ENCODE peak calls at places on chromosome 6, in seven cellular contexts. One of them, this sample, is unnamed.
A peak's percentile ranks its signal among the peaks of the same experiment; 100 is the strongest.

GRCh38 chr6:26223213-26223612 is 136.0 kb downstream of the HFE start:
- DNase-seq in heart right ventricle: no peak
- DNase-seq in hypothalamus: no peak
- DNase-seq in SW 1271: no peak
- DNase-seq in stimulated activated CD4-positive, alpha-beta T cell treated with anti-CD3 and anti-CD28 coated beads, Interleukin-15, amount 100 ng/mL, for 1 hour: no peak
- DNase-seq in mucosa of descending colon: no peak
- DNase-seq in HTR-8/SVneo: no peak
- DNase-seq in this sample: no peak

GRCh38 chr6:43990275-43990626 is 137.0 kb downstream of the MRPL14 start:
- DNase-seq in heart right ventricle: peak; percentile 57
- DNase-seq in SW 1271: no peak
- DNase-seq in hypothalamus: no peak
- DNase-seq in HTR-8/SVneo: no peak
- DNase-seq in stimulated activated CD4-positive, alpha-beta T cell treated with anti-CD3 and anti-CD28 coated beads, Interleukin-15, amount 100 ng/mL, for 1 hour: no peak
- DNase-seq in mucosa of descending colon: no peak
- DNase-seq in this sample: no peak

GRCh38 chr6:10386260-10386659 is 28.6 kb downstream of the TFAP2A start:
- DNase-seq in SW 1271: no peak
- DNase-seq in heart right ventricle: no peak
- DNase-seq in hypothalamus: no peak
- DNase-seq in stimulated activated CD4-positive, alpha-beta T cell treated with anti-CD3 and anti-CD28 coated beads, Interleukin-15, amount 100 ng/mL, for 1 hour: no peak
- DNase-seq in HTR-8/SVneo: no peak
- DNase-seq in mucosa of descending colon: no peak
- DNase-seq in this sample: no peak

GRCh38 chr6:155530219-155530834 is 74.7 kb upstream of the NOX3 start:
- DNase-seq in stimulated activated CD4-positive, alpha-beta T cell treated with anti-CD3 and anti-CD28 coated beads, Interleukin-15, amount 100 ng/mL, for 1 hour: no peak
- DNase-seq in mucosa of descending colon: peak; percentile 18
- DNase-seq in SW 1271: no peak
- DNase-seq in heart right ventricle: no peak
- DNase-seq in hypothalamus: no peak
- DNase-seq in HTR-8/SVneo: peak; percentile 8
- DNase-seq in this sample: no peak

GRCh38 chr6:27662770-27663169 is 189.9 kb upstream of the ZNF184 start:
- DNase-seq in HTR-8/SVneo: no peak
- DNase-seq in stimulated activated CD4-positive, alpha-beta T cell treated with anti-CD3 and anti-CD28 coated beads, Interleukin-15, amount 100 ng/mL, for 1 hour: no peak
- DNase-seq in SW 1271: no peak
- DNase-seq in mucosa of descending colon: no peak
- DNase-seq in hypothalamus: no peak
- DNase-seq in heart right ventricle: no peak
- DNase-seq in this sample: no peak

GRCh38 chr6:155850408-155850841 is 394.8 kb upstream of the NOX3 start:
- DNase-seq in mucosa of descending colon: no peak
- DNase-seq in HTR-8/SVneo: peak; percentile 13
- DNase-seq in hypothalamus: no peak
- DNase-seq in stimulated activated CD4-positive, alpha-beta T cell treated with anti-CD3 and anti-CD28 coated beads, Interleukin-15, amount 100 ng/mL, for 1 hour: no peak
- DNase-seq in SW 1271: peak; percentile 14
- DNase-seq in heart right ventricle: no peak
- DNase-seq in this sample: no peak

GRCh38 chr6:35603326-35604202 is 85.2 kb downstream of the FKBP5 start:
- DNase-seq in hypothalamus: no peak
- DNase-seq in mucosa of descending colon: no peak
- DNase-seq in heart right ventricle: no peak
- DNase-seq in stimulated activated CD4-positive, alpha-beta T cell treated with anti-CD3 and anti-CD28 coated beads, Interleukin-15, amount 100 ng/mL, for 1 hour: no peak
- DNase-seq in SW 1271: no peak
- DNase-seq in HTR-8/SVneo: no peak
- DNase-seq in this sample: no peak

GRCh38 chr6:137291441-137291840 is 72.3 kb upstream of the IFNGR1 start:
- DNase-seq in heart right ventricle: peak; percentile 59
- DNase-seq in mucosa of descending colon: peak; percentile 56
- DNase-seq in SW 1271: no peak
- DNase-seq in stimulated activated CD4-positive, alpha-beta T cell treated with anti-CD3 and anti-CD28 coated beads, Interleukin-15, amount 100 ng/mL, for 1 hour: no peak
- DNase-seq in HTR-8/SVneo: no peak
- DNase-seq in hypothalamus: no peak
- DNase-seq in this sample: no peak

GRCh38 chr6:150573041-150573681 is 26.5 kb upstream of the PLEKHG1 start:
- DNase-seq in heart right ventricle: peak; percentile 22
- DNase-seq in SW 1271: no peak
- DNase-seq in hypothalamus: no peak
- DNase-seq in HTR-8/SVneo: no peak
- DNase-seq in stimulated activated CD4-positive, alpha-beta T cell treated with anti-CD3 and anti-CD28 coated beads, Interleukin-15, amount 100 ng/mL, for 1 hour: no peak
- DNase-seq in mucosa of descending colon: no peak
- DNase-seq in this sample: no peak

GRCh38 chr6:14068133-14068532 is 49.4 kb upstream of the CD83 start:
- DNase-seq in HTR-8/SVneo: peak; percentile 24
- DNase-seq in stimulated activated CD4-positive, alpha-beta T cell treated with anti-CD3 and anti-CD28 coated beads, Interleukin-15, amount 100 ng/mL, for 1 hour: no peak
- DNase-seq in hypothalamus: no peak
- DNase-seq in SW 1271: no peak
- DNase-seq in heart right ventricle: no peak
- DNase-seq in mucosa of descending colon: no peak
- DNase-seq in this sample: no peak

GRCh38 chr6:117272886-117273285 is 7.5 kb downstream of the VGLL2 start:
- DNase-seq in heart right ventricle: no peak
- DNase-seq in SW 1271: no peak
- DNase-seq in stimulated activated CD4-positive, alpha-beta T cell treated with anti-CD3 and anti-CD28 coated beads, Interleukin-15, amount 100 ng/mL, for 1 hour: no peak
- DNase-seq in hypothalamus: no peak
- DNase-seq in HTR-8/SVneo: no peak
- DNase-seq in mucosa of descending colon: no peak
- DNase-seq in this sample: no peak

GRCh38 chr6:41371461-41371991 is 36.1 kb downstream of the NCR2 start:
- DNase-seq in HTR-8/SVneo: peak; percentile 33
- DNase-seq in stimulated activated CD4-positive, alpha-beta T cell treated with anti-CD3 and anti-CD28 coated beads, Interleukin-15, amount 100 ng/mL, for 1 hour: no peak
- DNase-seq in SW 1271: no peak
- DNase-seq in mucosa of descending colon: peak; percentile 47
- DNase-seq in heart right ventricle: peak; percentile 50
- DNase-seq in hypothalamus: no peak
- DNase-seq in this sample: no peak

GRCh38 chr6:29442670-29443184 is 3.6 kb downstream of the OR10C1 start:
- DNase-seq in HTR-8/SVneo: no peak
- DNase-seq in mucosa of descending colon: no peak
- DNase-seq in heart right ventricle: no peak
- DNase-seq in hypothalamus: no peak
- DNase-seq in SW 1271: no peak
- DNase-seq in stimulated activated CD4-positive, alpha-beta T cell treated with anti-CD3 and anti-CD28 coated beads, Interleukin-15, amount 100 ng/mL, for 1 hour: no peak
- DNase-seq in this sample: no peak

GRCh38 chr6:39893286-39893685 is 41.0 kb downstream of the MOCS1 start:
- DNase-seq in SW 1271: no peak
- DNase-seq in stimulated activated CD4-positive, alpha-beta T cell treated with anti-CD3 and anti-CD28 coated beads, Interleukin-15, amount 100 ng/mL, for 1 hour: no peak
- DNase-seq in heart right ventricle: no peak
- DNase-seq in HTR-8/SVneo: no peak
- DNase-seq in mucosa of descending colon: no peak
- DNase-seq in hypothalamus: no peak
- DNase-seq in this sample: no peak

GRCh38 chr6:122803056-122803695 is 14.1 kb downstream of the SMPDL3A start:
- DNase-seq in hypothalamus: no peak
- DNase-seq in HTR-8/SVneo: no peak
- DNase-seq in mucosa of descending colon: no peak
- DNase-seq in stimulated activated CD4-positive, alpha-beta T cell treated with anti-CD3 and anti-CD28 coated beads, Interleukin-15, amount 100 ng/mL, for 1 hour: no peak
- DNase-seq in SW 1271: no peak
- DNase-seq in heart right ventricle: no peak
- DNase-seq in this sample: no peak

GRCh38 chr6:13273931-13274706 is 54.2 kb downstream of the TBC1D7 start:
- DNase-seq in mucosa of descending colon: peak; percentile 31
- DNase-seq in SW 1271: no peak
- DNase-seq in HTR-8/SVneo: no peak
- DNase-seq in hypothalamus: peak; percentile 18
- DNase-seq in stimulated activated CD4-positive, alpha-beta T cell treated with anti-CD3 and anti-CD28 coated beads, Interleukin-15, amount 100 ng/mL, for 1 hour: peak; percentile 53
- DNase-seq in heart right ventricle: no peak
- DNase-seq in this sample: peak; percentile 68

GRCh38 chr6:37624606-37625574 is 72.8 kb downstream of the MDGA1 start:
- DNase-seq in heart right ventricle: peak; percentile 27
- DNase-seq in stimulated activated CD4-positive, alpha-beta T cell treated with anti-CD3 and anti-CD28 coated beads, Interleukin-15, amount 100 ng/mL, for 1 hour: no peak
- DNase-seq in mucosa of descending colon: peak; percentile 87
- DNase-seq in hypothalamus: peak; percentile 14
- DNase-seq in SW 1271: no peak
- DNase-seq in HTR-8/SVneo: no peak
- DNase-seq in this sample: no peak

GRCh38 chr6:167807200-167807599 is 19.5 kb upstream of the AFDN start:
- DNase-seq in hypothalamus: no peak
- DNase-seq in heart right ventricle: no peak
- DNase-seq in stimulated activated CD4-positive, alpha-beta T cell treated with anti-CD3 and anti-CD28 coated beads, Interleukin-15, amount 100 ng/mL, for 1 hour: no peak
- DNase-seq in SW 1271: no peak
- DNase-seq in HTR-8/SVneo: no peak
- DNase-seq in mucosa of descending colon: no peak
- DNase-seq in this sample: no peak

GRCh38 chr6:46734867-46735719 is at the start of gene PLA2G7:
- DNase-seq in heart right ventricle: no peak
- DNase-seq in SW 1271: no peak
- DNase-seq in mucosa of descending colon: no peak
- DNase-seq in HTR-8/SVneo: peak; percentile 27
- DNase-seq in stimulated activated CD4-positive, alpha-beta T cell treated with anti-CD3 and anti-CD28 coated beads, Interleukin-15, amount 100 ng/mL, for 1 hour: no peak
- DNase-seq in hypothalamus: peak; percentile 23
- DNase-seq in this sample: no peak

GRCh38 chr6:149107973-149108372 is 209.5 kb upstream of the TAB2 start:
- DNase-seq in mucosa of descending colon: no peak
- DNase-seq in heart right ventricle: no peak
- DNase-seq in SW 1271: no peak
- DNase-seq in HTR-8/SVneo: no peak
- DNase-seq in stimulated activated CD4-positive, alpha-beta T cell treated with anti-CD3 and anti-CD28 coated beads, Interleukin-15, amount 100 ng/mL, for 1 hour: no peak
- DNase-seq in hypothalamus: no peak
- DNase-seq in this sample: no peak

GRCh38 chr6:28750926-28751458 is 172.8 kb downstream of the TRIM27 start:
- DNase-seq in HTR-8/SVneo: no peak
- DNase-seq in SW 1271: no peak
- DNase-seq in heart right ventricle: no peak
- DNase-seq in stimulated activated CD4-positive, alpha-beta T cell treated with anti-CD3 and anti-CD28 coated beads, Interleukin-15, amount 100 ng/mL, for 1 hour: no peak
- DNase-seq in hypothalamus: no peak
- DNase-seq in mucosa of descending colon: no peak
- DNase-seq in this sample: no peak

GRCh38 chr6:21678990-21679389 is 85.4 kb downstream of the SOX4 start:
- DNase-seq in hypothalamus: no peak
- DNase-seq in SW 1271: no peak
- DNase-seq in heart right ventricle: no peak
- DNase-seq in HTR-8/SVneo: peak; percentile 48
- DNase-seq in stimulated activated CD4-positive, alpha-beta T cell treated with anti-CD3 and anti-CD28 coated beads, Interleukin-15, amount 100 ng/mL, for 1 hour: no peak
- DNase-seq in mucosa of descending colon: no peak
- DNase-seq in this sample: no peak

GRCh38 chr6:96899019-96899418 is 1.3 kb upstream of the NDUFAF4 start:
- DNase-seq in mucosa of descending colon: peak; percentile 78
- DNase-seq in HTR-8/SVneo: peak; percentile 24
- DNase-seq in hypothalamus: no peak
- DNase-seq in SW 1271: peak; percentile 8
- DNase-seq in heart right ventricle: peak; percentile 23
- DNase-seq in stimulated activated CD4-positive, alpha-beta T cell treated with anti-CD3 and anti-CD28 coated beads, Interleukin-15, amount 100 ng/mL, for 1 hour: no peak
- DNase-seq in this sample: no peak

GRCh38 chr6:90940812-90941481 is 354.1 kb upstream of the MAP3K7 start:
- DNase-seq in heart right ventricle: no peak
- DNase-seq in mucosa of descending colon: peak; percentile 8
- DNase-seq in hypothalamus: no peak
- DNase-seq in stimulated activated CD4-positive, alpha-beta T cell treated with anti-CD3 and anti-CD28 coated beads, Interleukin-15, amount 100 ng/mL, for 1 hour: no peak
- DNase-seq in HTR-8/SVneo: no peak
- DNase-seq in SW 1271: peak; percentile 3
- DNase-seq in this sample: no peak

GRCh38 chr6:99348823-99349619 is 453 bp downstream of the FAXC start:
- DNase-seq in heart right ventricle: no peak
- DNase-seq in SW 1271: no peak
- DNase-seq in stimulated activated CD4-positive, alpha-beta T cell treated with anti-CD3 and anti-CD28 coated beads, Interleukin-15, amount 100 ng/mL, for 1 hour: no peak
- DNase-seq in hypothalamus: no peak
- DNase-seq in mucosa of descending colon: no peak
- DNase-seq in HTR-8/SVneo: no peak
- DNase-seq in this sample: no peak

GRCh38 chr6:5422321-5422915 is 161.1 kb downstream of the FARS2 start:
- DNase-seq in hypothalamus: no peak
- DNase-seq in heart right ventricle: no peak
- DNase-seq in HTR-8/SVneo: peak; percentile 14
- DNase-seq in stimulated activated CD4-positive, alpha-beta T cell treated with anti-CD3 and anti-CD28 coated beads, Interleukin-15, amount 100 ng/mL, for 1 hour: no peak
- DNase-seq in mucosa of descending colon: peak; percentile 24
- DNase-seq in SW 1271: no peak
- DNase-seq in this sample: no peak

GRCh38 chr6:166751051-166751595 is 124.1 kb upstream of the RPS6KA2 start:
- DNase-seq in mucosa of descending colon: no peak
- DNase-seq in SW 1271: no peak
- DNase-seq in heart right ventricle: no peak
- DNase-seq in stimulated activated CD4-positive, alpha-beta T cell treated with anti-CD3 and anti-CD28 coated beads, Interleukin-15, amount 100 ng/mL, for 1 hour: no peak
- DNase-seq in hypothalamus: no peak
- DNase-seq in HTR-8/SVneo: no peak
- DNase-seq in this sample: no peak

GRCh38 chr6:109456283-109456583 is 661 bp upstream of the MICAL1 start:
- DNase-seq in HTR-8/SVneo: no peak
- DNase-seq in stimulated activated CD4-positive, alpha-beta T cell treated with anti-CD3 and anti-CD28 coated beads, Interleukin-15, amount 100 ng/mL, for 1 hour: no peak
- DNase-seq in mucosa of descending colon: no peak
- DNase-seq in hypothalamus: no peak
- DNase-seq in heart right ventricle: no peak
- DNase-seq in SW 1271: no peak
- DNase-seq in this sample: no peak

GRCh38 chr6:155117266-155117665 is 122.2 kb downstream of the TIAM2 start:
- DNase-seq in SW 1271: no peak
- DNase-seq in stimulated activated CD4-positive, alpha-beta T cell treated with anti-CD3 and anti-CD28 coated beads, Interleukin-15, amount 100 ng/mL, for 1 hour: no peak
- DNase-seq in HTR-8/SVneo: peak; percentile 63
- DNase-seq in mucosa of descending colon: no peak
- DNase-seq in hypothalamus: no peak
- DNase-seq in heart right ventricle: no peak
- DNase-seq in this sample: no peak

GRCh38 chr6:158575550-158575949 is 15.7 kb downstream of the TMEM181 start:
- DNase-seq in mucosa of descending colon: no peak
- DNase-seq in heart right ventricle: no peak
- DNase-seq in stimulated activated CD4-positive, alpha-beta T cell treated with anti-CD3 and anti-CD28 coated beads, Interleukin-15, amount 100 ng/mL, for 1 hour: no peak
- DNase-seq in hypothalamus: no peak
- DNase-seq in SW 1271: no peak
- DNase-seq in HTR-8/SVneo: no peak
- DNase-seq in this sample: no peak

GRCh38 chr6:79964607-79965081 is 17.3 kb upstream of the ELOVL4 start:
- DNase-seq in HTR-8/SVneo: no peak
- DNase-seq in SW 1271: no peak
- DNase-seq in mucosa of descending colon: no peak
- DNase-seq in stimulated activated CD4-positive, alpha-beta T cell treated with anti-CD3 and anti-CD28 coated beads, Interleukin-15, amount 100 ng/mL, for 1 hour: no peak
- DNase-seq in hypothalamus: no peak
- DNase-seq in heart right ventricle: no peak
- DNase-seq in this sample: no peak

GRCh38 chr6:98124176-98124575 is 710.2 kb upstream of the POU3F2 start:
- DNase-seq in hypothalamus: no peak
- DNase-seq in stimulated activated CD4-positive, alpha-beta T cell treated with anti-CD3 and anti-CD28 coated beads, Interleukin-15, amount 100 ng/mL, for 1 hour: no peak
- DNase-seq in HTR-8/SVneo: no peak
- DNase-seq in SW 1271: no peak
- DNase-seq in heart right ventricle: no peak
- DNase-seq in mucosa of descending colon: no peak
- DNase-seq in this sample: no peak

GRCh38 chr6:12909828-12910227 is 193.3 kb downstream of the PHACTR1 start:
- DNase-seq in hypothalamus: no peak
- DNase-seq in mucosa of descending colon: no peak
- DNase-seq in stimulated activated CD4-positive, alpha-beta T cell treated with anti-CD3 and anti-CD28 coated beads, Interleukin-15, amount 100 ng/mL, for 1 hour: no peak
- DNase-seq in SW 1271: no peak
- DNase-seq in HTR-8/SVneo: no peak
- DNase-seq in heart right ventricle: no peak
- DNase-seq in this sample: no peak

GRCh38 chr6:16651871-16652270 is 109.4 kb downstream of the ATXN1 start:
- DNase-seq in SW 1271: no peak
- DNase-seq in stimulated activated CD4-positive, alpha-beta T cell treated with anti-CD3 and anti-CD28 coated beads, Interleukin-15, amount 100 ng/mL, for 1 hour: no peak
- DNase-seq in heart right ventricle: no peak
- DNase-seq in HTR-8/SVneo: no peak
- DNase-seq in mucosa of descending colon: no peak
- DNase-seq in hypothalamus: no peak
- DNase-seq in this sample: no peak

GRCh38 chr6:46583081-46583480 is 69.5 kb downstream of the CYP39A1 start:
- DNase-seq in HTR-8/SVneo: no peak
- DNase-seq in heart right ventricle: no peak
- DNase-seq in stimulated activated CD4-positive, alpha-beta T cell treated with anti-CD3 and anti-CD28 coated beads, Interleukin-15, amount 100 ng/mL, for 1 hour: no peak
- DNase-seq in hypothalamus: no peak
- DNase-seq in mucosa of descending colon: no peak
- DNase-seq in SW 1271: no peak
- DNase-seq in this sample: no peak

GRCh38 chr6:127457444-127458064 is 1.6 kb downstream of the KIAA0408 start:
- DNase-seq in heart right ventricle: no peak
- DNase-seq in hypothalamus: no peak
- DNase-seq in SW 1271: no peak
- DNase-seq in stimulated activated CD4-positive, alpha-beta T cell treated with anti-CD3 and anti-CD28 coated beads, Interleukin-15, amount 100 ng/mL, for 1 hour: no peak
- DNase-seq in HTR-8/SVneo: no peak
- DNase-seq in mucosa of descending colon: no peak
- DNase-seq in this sample: no peak

GRCh38 chr6:166469426-166469961 is 86.8 kb upstream of the MPC1 start:
- DNase-seq in SW 1271: no peak
- DNase-seq in stimulated activated CD4-positive, alpha-beta T cell treated with anti-CD3 and anti-CD28 coated beads, Interleukin-15, amount 100 ng/mL, for 1 hour: no peak
- DNase-seq in mucosa of descending colon: no peak
- DNase-seq in HTR-8/SVneo: no peak
- DNase-seq in hypothalamus: no peak
- DNase-seq in heart right ventricle: no peak
- DNase-seq in this sample: no peak

GRCh38 chr6:43508481-43509141 is 1.5 kb downstream of the LRRC73 start:
- DNase-seq in stimulated activated CD4-positive, alpha-beta T cell treated with anti-CD3 and anti-CD28 coated beads, Interleukin-15, amount 100 ng/mL, for 1 hour: no peak
- DNase-seq in HTR-8/SVneo: no peak
- DNase-seq in SW 1271: no peak
- DNase-seq in hypothalamus: no peak
- DNase-seq in heart right ventricle: no peak
- DNase-seq in mucosa of descending colon: no peak
- DNase-seq in this sample: no peak

This sample was measured in stimulated activated naive CD4-positive, alpha-beta T cell treated with Interleukin-2 at 50 U/mL for 16 hours.